ENCODE peak calls at places on chromosomes 12 and 14, in nine cellular contexts. Y, B, E, R, M, U, F, D and V are unnamed samples.

GRCh38 chr12:92897844-92898243 is 31.3 kb downstream of the EEA1 start:
- DNase-seq in F (no peak), D (no peak), B (no peak), R (no peak), E (no peak), Y (no peak), M (no peak), U (no peak), V (no peak)

GRCh38 chr12:32897276-32897615 is 669 bp upstream of the PKP2 start:
- DNase-seq in R (no peak), Y (no peak), B (no peak), F (no peak), D (no peak), M (no peak), E (no peak), U (no peak), V (no peak)

GRCh38 chr12:1993871-1994371 is 10.3 kb downstream of the DCP1B start:
- DNase-seq in Y (peak; percentile 22), M (no peak), R (no peak), D (no peak), B (peak; percentile 84), E (no peak), U (no peak), F (peak; percentile 13), V (no peak)

GRCh38 chr14:33509927-33510535 is 440.8 kb downstream of the EGLN3 start:
- DNase-seq in B (peak; percentile 53), R (no peak), E (no peak), U (no peak), M (no peak), F (no peak), D (no peak), Y (peak; percentile 55), V (no peak)

GRCh38 chr12:19726592-19726991 is 287.3 kb downstream of the AEBP2 start:
- DNase-seq in M (no peak), U (no peak), E (no peak), D (no peak), F (no peak), B (no peak), Y (no peak), R (no peak), V (no peak)

GRCh38 chr14:38578278-38578681 is 322.4 kb upstream of the CLEC14A start:
- DNase-seq in M (no peak), R (no peak), U (no peak), F (no peak), E (no peak), D (no peak), Y (peak; percentile 35), B (no peak), V (no peak)

GRCh38 chr12:94710933-94711332 is 60.6 kb upstream of the TMCC3 start:
- DNase-seq in E (no peak), Y (peak; percentile 44), D (no peak), F (no peak), R (peak; percentile 56), B (peak; percentile 55), U (no peak), M (no peak), V (no peak)

GRCh38 chr12:54984602-54985376 is at the start of gene TESPA1:
- DNase-seq in M (peak; percentile 60), Y (no peak), R (no peak), D (peak; percentile 75), F (peak; percentile 77), B (no peak), E (no peak), U (peak; percentile 68), V (peak; percentile 75)

GRCh38 chr12:85782711-85783110 is 53.5 kb downstream of the RASSF9 start:
- DNase-seq in E (no peak), F (no peak), U (no peak), R (no peak), M (no peak), D (no peak), B (no peak), Y (no peak), V (no peak)

GRCh38 chr12:78712834-78713455 is 151.6 kb upstream of the SYT1 start:
- DNase-seq in D (no peak), M (no peak), B (no peak), U (no peak), E (no peak), Y (no peak), F (no peak), R (peak; percentile 25), V (no peak)

GRCh38 chr14:72788255-72788654 is 105.6 kb downstream of the DPF3 start:
- DNase-seq in D (no peak), Y (no peak), R (no peak), M (no peak), U (no peak), B (no peak), E (no peak), F (no peak), V (no peak)

GRCh38 chr12:122835693-122836026 is 403 bp downstream of the HIP1R start:
- DNase-seq in E (no peak), D (peak; percentile 22), B (peak; percentile 24), U (no peak), M (no peak), Y (peak; percentile 63), F (no peak), R (peak; percentile 82), V (no peak)

GRCh38 chr14:31939934-31940333 is 137.2 kb upstream of the ARHGAP5 start:
- DNase-seq in E (no peak), F (no peak), D (no peak), B (no peak), M (no peak), Y (no peak), U (no peak), R (no peak), V (no peak)

GRCh38 chr12:537772-538171 is 78.0 kb downstream of the B4GALNT3 start:
- DNase-seq in F (no peak), M (no peak), R (peak; percentile 65), U (no peak), D (no peak), B (no peak), Y (no peak), E (no peak), V (no peak)